ENCODE peak calls at places on chromosomes 6 and 20, in four cellular contexts. F is sigmoid colon, I is tibial nerve, O is endothelial cell of umbilical vein. Z is an unnamed sample.

GRCh38 chr6:85008311-85009015 is 244.1 kb upstream of the TBX18 start:
- DNase-seq in O (peak), F (no peak), I (no peak), Z (no peak)

GRCh38 chr20:4026093-4026601 is 10.8 kb upstream of the RNF24 start:
- DNase-seq in F (peak), O (peak), I (no peak), Z (no peak)

GRCh38 chr6:137218473-137218916 is 690 bp downstream of the IFNGR1 start:
- DNase-seq in F (peak), O (peak), I (peak), Z (peak)

GRCh38 chr20:25321262-25321831 is 69.3 kb downstream of the ABHD12 start:
- DNase-seq in F (peak), I (no peak), O (no peak), Z (peak)

GRCh38 chr20:44772636-44773035 is 27.0 kb downstream of the KCNK15 start:
- DNase-seq in F (no peak), I (no peak), O (no peak), Z (no peak)

GRCh38 chr20:21027569-21027968 is 78.6 kb downstream of the LINC00237 start:
- DNase-seq in O (no peak), F (no peak), I (no peak), Z (no peak)

GRCh38 chr6:79426625-79427278 is 110.5 kb downstream of the LCA5 start:
- DNase-seq in O (no peak), I (no peak), F (no peak), Z (no peak)

GRCh38 chr20:24949756-24950127 is 673 bp downstream of the CST7 start:
- DNase-seq in O (no peak), I (no peak), F (peak), Z (no peak)

GRCh38 chr6:168841609-168842278 is 400.8 kb downstream of the SMOC2 start:
- DNase-seq in O (no peak), F (no peak), I (no peak), Z (no peak)

GRCh38 chr20:32017711-32018251 is 7.5 kb downstream of the CCM2L start:
- DNase-seq in O (no peak), I (no peak), F (no peak), Z (no peak)

DNA sequence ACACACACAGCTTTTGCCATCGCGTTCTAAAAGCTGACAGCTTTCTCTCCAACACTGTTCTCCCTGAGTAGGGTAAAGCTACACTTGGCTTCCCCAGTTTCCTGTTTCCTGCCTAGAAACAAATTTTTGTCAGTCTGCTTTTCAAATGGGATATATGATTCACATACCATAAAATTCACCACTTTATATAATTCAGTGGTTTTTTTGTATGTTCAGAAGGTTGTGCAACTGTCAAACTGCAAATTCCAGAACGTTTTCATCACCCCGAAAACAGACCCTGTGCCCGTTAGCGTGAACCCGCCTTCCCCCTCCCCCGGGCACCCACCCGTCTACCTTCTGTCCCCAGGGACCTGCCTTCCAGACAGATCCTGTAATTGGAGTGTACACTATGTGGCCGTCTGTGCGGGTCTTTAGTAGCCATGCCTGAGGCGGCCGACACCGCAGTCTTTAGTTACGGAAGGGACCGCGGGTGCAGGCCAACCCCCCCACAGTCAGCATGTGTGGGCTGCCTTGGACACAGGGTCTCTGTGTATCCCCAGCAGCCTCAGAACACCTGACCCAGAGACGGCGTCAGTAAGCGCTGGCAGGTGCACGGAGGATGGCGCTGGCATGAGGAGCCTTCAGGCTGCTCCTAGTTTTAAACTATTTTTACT is 16.6 kb downstream of the HRH3 start:
- DNase-seq in I (no peak), F (no peak), O (peak), Z (no peak)
- H3K4me3 ChIP-seq in I (no peak), F (no peak), O (no peak), Z (no peak)

GRCh38 chr6:158835616-158836221 is 16.6 kb upstream of the EZR start:
- DNase-seq in F (peak), O (no peak), I (no peak), Z (no peak)
- TF ChIP-seq POLR2A in F (no peak), O (no peak), I (no peak), Z (no peak)

GRCh38 chr6:127608554-127609270 is 31.7 kb downstream of the C6orf58 start:
- DNase-seq in F (no peak), I (no peak), O (no peak), Z (no peak)

DNA sequence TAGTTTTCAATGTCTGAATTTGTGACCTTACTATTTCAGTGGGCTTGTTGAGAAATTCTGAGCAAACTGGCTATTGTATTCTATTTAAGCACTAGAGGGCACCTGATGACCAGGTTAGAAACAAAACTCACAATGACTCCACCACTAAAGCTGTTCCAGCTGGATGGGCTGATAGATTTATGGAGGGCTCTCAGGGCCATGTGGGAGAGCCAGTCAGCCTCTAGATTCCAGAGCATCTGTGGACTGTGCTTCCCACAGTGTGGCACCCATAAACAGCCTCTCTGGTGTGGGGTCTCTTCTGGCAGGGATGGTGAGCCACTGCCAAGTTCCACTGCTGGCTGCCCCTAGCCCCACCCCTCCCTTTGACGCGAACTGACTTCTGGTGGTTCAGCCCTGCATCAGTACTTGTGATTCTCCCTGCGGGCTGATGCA is 29.2 kb downstream of the C6orf58 start:
- DNase-seq in F (no peak), I (no peak), O (peak), Z (no peak)
- TF ChIP-seq CTCF in F (no peak), I (no peak), O (peak), Z (no peak)

DNA sequence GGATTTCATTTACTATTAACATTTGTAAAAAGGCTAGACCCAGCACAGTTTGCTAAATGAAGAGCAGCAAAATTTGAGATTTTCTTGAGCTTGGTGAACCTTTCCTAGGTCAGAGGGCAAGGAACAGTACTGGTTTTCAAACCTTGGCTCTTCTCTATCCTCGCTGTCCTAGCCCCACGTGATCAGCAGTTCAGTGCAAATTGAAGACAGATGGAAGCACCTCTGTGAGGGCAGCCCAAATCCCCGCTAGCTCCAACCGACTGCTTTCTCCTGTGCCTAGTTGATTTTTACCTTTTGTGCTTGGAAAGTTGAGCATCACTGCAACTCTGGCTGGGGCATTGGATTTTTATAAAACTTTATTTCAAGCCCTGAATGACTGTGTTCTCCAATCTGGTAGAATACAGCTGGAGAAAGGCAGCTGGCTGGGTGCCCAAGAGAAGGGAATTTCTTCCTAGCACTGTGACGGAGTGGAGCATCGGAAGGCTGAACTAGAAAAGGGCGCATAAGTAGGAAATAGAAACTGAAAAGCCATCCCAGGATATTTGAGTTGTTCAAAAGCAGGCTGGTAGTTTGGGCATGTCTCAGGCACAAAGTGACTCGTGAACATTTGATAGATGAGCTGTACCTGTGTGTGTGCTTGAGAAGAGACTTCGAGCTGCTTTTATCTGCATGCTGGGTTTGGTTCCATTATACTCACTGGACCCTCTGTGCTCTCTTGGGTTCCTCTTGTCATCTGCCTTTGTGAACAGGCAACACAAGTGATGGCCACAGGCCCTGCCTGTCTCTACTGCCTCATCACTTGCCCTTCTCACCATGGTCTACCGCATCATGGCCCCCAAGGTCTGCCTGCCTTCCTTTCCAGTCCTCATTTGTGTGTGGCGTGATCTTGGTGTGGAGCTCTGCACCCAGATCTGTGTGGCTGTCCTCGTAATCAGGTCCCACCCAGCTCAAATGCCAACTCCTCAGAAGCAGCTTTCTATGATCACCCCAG is 2.3 kb downstream of the RNF114 start:
- DNase-seq in F (peak), I (peak), O (peak), Z (peak)
- H3K4me3 ChIP-seq in F (peak), I (peak), O (no peak), Z (no peak)

GRCh38 chr6:167577891-167578361 is 248.8 kb upstream of the AFDN start:
- DNase-seq in O (no peak), I (peak), F (peak), Z (no peak)

GRCh38 chr6:167579786-167580370 is 246.8 kb upstream of the AFDN start:
- DNase-seq in I (no peak), F (no peak), O (no peak), Z (no peak)

GRCh38 chr6:167576798-167577528 is 249.7 kb upstream of the AFDN start:
- DNase-seq in O (no peak), F (peak), I (peak), Z (peak)

GRCh38 chr6:167580512-167580911 is 246.2 kb upstream of the AFDN start:
- DNase-seq in O (no peak), F (no peak), I (peak), Z (peak)

DNA sequence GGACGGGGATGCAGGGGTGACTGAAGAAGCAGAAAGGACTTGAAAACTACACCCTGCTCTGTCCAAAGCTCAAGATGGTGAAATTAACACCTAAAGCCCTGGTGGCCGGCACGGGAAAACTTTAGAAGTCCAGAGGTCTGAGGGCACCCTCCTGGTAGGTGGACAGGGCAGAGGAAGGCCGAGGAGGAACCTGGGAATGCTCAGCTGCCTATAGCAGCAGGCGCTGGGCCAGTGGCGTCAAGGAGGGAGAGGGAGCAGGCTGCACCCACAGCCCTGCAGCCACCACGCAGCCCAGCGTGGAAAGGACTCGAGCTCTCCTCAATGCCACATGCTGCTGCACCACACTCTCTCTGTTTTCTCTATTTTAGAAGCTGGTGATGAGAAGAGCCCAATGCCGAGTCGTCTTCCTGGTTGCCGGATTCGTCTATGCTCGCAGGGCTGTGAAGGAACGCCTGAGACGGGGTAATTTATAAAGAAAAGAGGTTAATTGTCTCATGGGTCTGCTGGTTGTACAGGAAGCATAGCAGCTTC is 248.3 kb upstream of the AFDN start:
- DNase-seq in I (no peak), F (peak), O (no peak), Z (peak)
- TF ChIP-seq POLR2A in I (no peak), F (no peak), O (no peak), Z (no peak)

GRCh38 chr20:47306755-47307370 is 49.6 kb downstream of the ZMYND8 start:
- DNase-seq in O (no peak), I (no peak), F (peak), Z (peak)

GRCh38 chr20:47305667-47306066 is 50.8 kb downstream of the ZMYND8 start:
- DNase-seq in F (no peak), O (no peak), I (no peak), Z (no peak)

GRCh38 chr20:47306095-47306494 is 50.4 kb downstream of the ZMYND8 start:
- DNase-seq in F (peak), O (no peak), I (no peak), Z (peak)

GRCh38 chr20:47304287-47304686 is 52.2 kb downstream of the ZMYND8 start:
- DNase-seq in F (peak), I (no peak), O (peak), Z (no peak)

DNA sequence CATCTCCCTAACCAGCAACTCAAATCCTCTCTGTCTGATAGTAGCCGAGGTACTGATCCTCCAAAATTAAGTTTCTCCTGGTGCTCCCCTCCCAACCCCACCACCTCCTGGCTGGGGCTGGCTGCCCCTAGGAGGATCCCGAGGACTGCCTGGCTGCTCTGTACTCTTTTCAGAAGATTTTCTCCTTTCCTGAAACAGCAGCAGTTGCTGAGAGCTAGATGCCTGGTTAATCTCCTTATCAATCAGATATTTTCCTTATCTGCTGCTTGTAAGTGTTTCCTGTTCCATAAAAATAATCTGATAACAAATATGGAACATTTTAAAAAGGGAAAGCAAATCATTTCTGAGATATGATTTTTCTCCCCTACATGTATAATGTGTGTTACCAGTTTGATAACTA is 52.8 kb downstream of the ZMYND8 start:
- DNase-seq in I (no peak), F (peak), O (no peak), Z (no peak)
- TF ChIP-seq CTCF in I (no peak), F (no peak), O (peak), Z (no peak)

GRCh38 chr6:51015394-51015793 is 196.7 kb downstream of the TFAP2B start:
- DNase-seq in O (no peak), I (no peak), F (no peak), Z (no peak)
- H3K4me3 ChIP-seq in O (no peak), I (no peak), F (no peak), Z (no peak)

GRCh38 chr6:118894425-118895240 is 681 bp downstream of the ASF1A start:
- DNase-seq in F (peak), O (peak), I (peak), Z (peak)
- TF ChIP-seq POLR2A in F (no peak), O (peak), I (peak), Z (no peak)